ENCODE peak calls at places on chromosomes 16 and 17, in six cellular contexts. One of them, this sample, is unnamed. For H3K27me3, the result is how much of the 10 kb centered on the place peaks cover.

GRCh38 chr16:20517149-20517548 is 59.0 kb downstream of the ACSM2B start:
- DNase-seq in hepatocyte: no peak
- DNase-seq in cardiac muscle cell: no peak
- DNase-seq in left ventricle myocardium inferior: no peak
- DNase-seq in psoas muscle: no peak
- DNase-seq in testis: no peak
- DNase-seq in this sample: no peak

GRCh38 chr17:27980035-27980434 is 62.4 kb upstream of the NLK start:
- DNase-seq in left ventricle myocardium inferior: no peak
- DNase-seq in hepatocyte: no peak
- DNase-seq in testis: no peak
- DNase-seq in cardiac muscle cell: no peak
- DNase-seq in psoas muscle: no peak
- DNase-seq in this sample: no peak

GRCh38 chr17:32943647-32944191 is 15.8 kb downstream of the TMEM98 start:
- DNase-seq in hepatocyte: peak
- DNase-seq in cardiac muscle cell: peak
- DNase-seq in left ventricle myocardium inferior: no peak
- DNase-seq in testis: no peak
- DNase-seq in psoas muscle: no peak
- DNase-seq in this sample: no peak

GRCh38 chr16:53061256-53061655 is 6.5 kb downstream of the CHD9 start:
- DNase-seq in hepatocyte: no peak
- DNase-seq in testis: no peak
- DNase-seq in cardiac muscle cell: no peak
- DNase-seq in psoas muscle: no peak
- DNase-seq in left ventricle myocardium inferior: no peak
- DNase-seq in this sample: no peak

GRCh38 chr16:9159839-9160550 is 68.6 kb downstream of the HAPSTR1 start:
- DNase-seq in hepatocyte: peak
- DNase-seq in psoas muscle: no peak
- DNase-seq in left ventricle myocardium inferior: peak
- DNase-seq in testis: peak
- DNase-seq in cardiac muscle cell: peak
- DNase-seq in this sample: peak

GRCh38 chr17:376936-377863 is 24.6 kb upstream of the RPH3AL start:
- DNase-seq in testis: no peak
- DNase-seq in psoas muscle: peak
- DNase-seq in left ventricle myocardium inferior: peak
- DNase-seq in hepatocyte: no peak
- DNase-seq in cardiac muscle cell: no peak
- DNase-seq in this sample: no peak

GRCh38 chr16:28924762-28925385 is at the start of gene RABEP2:
- DNase-seq in hepatocyte: peak
- DNase-seq in testis: peak
- DNase-seq in left ventricle myocardium inferior: peak
- DNase-seq in psoas muscle: peak
- DNase-seq in cardiac muscle cell: peak
- DNase-seq in this sample: peak

GRCh38 chr16:24841291-24841690 is 4.5 kb upstream of the SLC5A11 start:
- DNase-seq in left ventricle myocardium inferior: no peak
- DNase-seq in psoas muscle: no peak
- DNase-seq in testis: no peak
- DNase-seq in hepatocyte: no peak
- DNase-seq in cardiac muscle cell: no peak
- DNase-seq in this sample: no peak

GRCh38 chr16:28534542-28535373 is 4.0 kb downstream of the NUPR1 start:
- DNase-seq in testis: peak
- DNase-seq in left ventricle myocardium inferior: peak
- DNase-seq in cardiac muscle cell: no peak
- DNase-seq in psoas muscle: peak
- DNase-seq in hepatocyte: no peak
- DNase-seq in this sample: peak

GRCh38 chr16:48959204-48959603 is 322.4 kb downstream of the CBLN1 start:
- DNase-seq in psoas muscle: no peak
- DNase-seq in left ventricle myocardium inferior: no peak
- DNase-seq in testis: no peak
- DNase-seq in hepatocyte: no peak
- DNase-seq in cardiac muscle cell: peak
- DNase-seq in this sample: no peak

GRCh38 chr16:11356573-11357331 is 11.5 kb downstream of the RMI2 start:
- DNase-seq in left ventricle myocardium inferior: peak
- DNase-seq in psoas muscle: peak
- DNase-seq in cardiac muscle cell: peak
- DNase-seq in hepatocyte: peak
- DNase-seq in testis: peak
- DNase-seq in this sample: peak

GRCh38 chr17:82866521-82867214 is 26.8 kb upstream of the ZNF750 start:
- DNase-seq in testis: peak
- DNase-seq in psoas muscle: peak
- DNase-seq in cardiac muscle cell: no peak
- DNase-seq in hepatocyte: peak
- DNase-seq in left ventricle myocardium inferior: no peak
- DNase-seq in this sample: no peak

GRCh38 chr16:66947302-66948033 is 12.2 kb downstream of the CES2 start:
- DNase-seq in cardiac muscle cell: peak
- DNase-seq in testis: peak
- DNase-seq in psoas muscle: peak
- DNase-seq in hepatocyte: peak
- DNase-seq in left ventricle myocardium inferior: peak
- DNase-seq in this sample: peak

GRCh38 chr17:76296889-76297288 is 11.2 kb downstream of the QRICH2 start:
- DNase-seq in psoas muscle: no peak
- DNase-seq in hepatocyte: no peak
- DNase-seq in cardiac muscle cell: no peak
- DNase-seq in left ventricle myocardium inferior: no peak
- DNase-seq in testis: no peak
- DNase-seq in this sample: no peak

GRCh38 chr17:1153795-1154546 is 25.8 kb downstream of the ABR start:
- DNase-seq in cardiac muscle cell: peak
- DNase-seq in testis: peak
- DNase-seq in hepatocyte: peak
- DNase-seq in left ventricle myocardium inferior: peak
- DNase-seq in psoas muscle: peak
- DNase-seq in this sample: peak

GRCh38 chr16:23302045-23302956 is at the start of gene SCNN1B:
- DNase-seq in cardiac muscle cell: peak
- DNase-seq in testis: no peak
- DNase-seq in psoas muscle: no peak
- DNase-seq in hepatocyte: no peak
- DNase-seq in left ventricle myocardium inferior: no peak
- DNase-seq in this sample: peak

GRCh38 chr17:59373879-59374495 is 42.5 kb downstream of the YPEL2 start:
- DNase-seq in testis: no peak
- DNase-seq in cardiac muscle cell: no peak
- DNase-seq in left ventricle myocardium inferior: no peak
- DNase-seq in psoas muscle: peak
- DNase-seq in hepatocyte: peak
- DNase-seq in this sample: no peak

GRCh38 chr17:42153919-42154491 is 784 bp downstream of the RAB5C start:
- DNase-seq in cardiac muscle cell: no peak
- DNase-seq in left ventricle myocardium inferior: no peak
- DNase-seq in psoas muscle: no peak
- DNase-seq in testis: no peak
- DNase-seq in hepatocyte: peak
- DNase-seq in this sample: peak

GRCh38 chr16:72723781-72724180 is 324.1 kb downstream of the ZFHX3 start:
- DNase-seq in cardiac muscle cell: no peak
- DNase-seq in psoas muscle: no peak
- DNase-seq in left ventricle myocardium inferior: no peak
- DNase-seq in testis: no peak
- DNase-seq in hepatocyte: no peak
- DNase-seq in this sample: no peak

GRCh38 chr16:75379339-75379738 is 54.0 kb downstream of the CFDP1 start:
- DNase-seq in left ventricle myocardium inferior: no peak
- DNase-seq in hepatocyte: no peak
- DNase-seq in testis: no peak
- DNase-seq in psoas muscle: no peak
- DNase-seq in cardiac muscle cell: no peak
- DNase-seq in this sample: no peak

GRCh38 chr17:72150632-72151460 is 30.0 kb downstream of the SOX9 start:
- DNase-seq in psoas muscle: no peak
- DNase-seq in left ventricle myocardium inferior: no peak
- DNase-seq in cardiac muscle cell: no peak
- DNase-seq in testis: no peak
- DNase-seq in hepatocyte: no peak
- DNase-seq in this sample: no peak

GRCh38 chr16:66606000-66606751 is 1.7 kb downstream of the CMTM3 start:
- DNase-seq in left ventricle myocardium inferior: no peak
- DNase-seq in cardiac muscle cell: no peak
- DNase-seq in hepatocyte: no peak
- DNase-seq in psoas muscle: no peak
- DNase-seq in testis: no peak
- DNase-seq in this sample: no peak

GRCh38 chr16:87570564-87570937 is 31.8 kb upstream of the JPH3 start:
- DNase-seq in hepatocyte: no peak
- DNase-seq in psoas muscle: no peak
- DNase-seq in left ventricle myocardium inferior: no peak
- DNase-seq in testis: no peak
- DNase-seq in cardiac muscle cell: no peak
- DNase-seq in this sample: no peak

GRCh38 chr16:87572959-87573358 is 29.3 kb upstream of the JPH3 start:
- DNase-seq in cardiac muscle cell: no peak
- DNase-seq in hepatocyte: no peak
- DNase-seq in psoas muscle: no peak
- DNase-seq in testis: no peak
- DNase-seq in left ventricle myocardium inferior: no peak
- DNase-seq in this sample: no peak

GRCh38 chr16:87569601-87570559 is 32.4 kb upstream of the JPH3 start:
- DNase-seq in left ventricle myocardium inferior: no peak
- DNase-seq in testis: no peak
- DNase-seq in psoas muscle: no peak
- DNase-seq in hepatocyte: no peak
- DNase-seq in cardiac muscle cell: no peak
- DNase-seq in this sample: no peak

GRCh38 chr16:87571868-87572244 is 30.5 kb upstream of the JPH3 start:
- DNase-seq in left ventricle myocardium inferior: no peak
- DNase-seq in testis: no peak
- DNase-seq in hepatocyte: no peak
- DNase-seq in psoas muscle: no peak
- DNase-seq in cardiac muscle cell: no peak
- DNase-seq in this sample: no peak

DNA sequence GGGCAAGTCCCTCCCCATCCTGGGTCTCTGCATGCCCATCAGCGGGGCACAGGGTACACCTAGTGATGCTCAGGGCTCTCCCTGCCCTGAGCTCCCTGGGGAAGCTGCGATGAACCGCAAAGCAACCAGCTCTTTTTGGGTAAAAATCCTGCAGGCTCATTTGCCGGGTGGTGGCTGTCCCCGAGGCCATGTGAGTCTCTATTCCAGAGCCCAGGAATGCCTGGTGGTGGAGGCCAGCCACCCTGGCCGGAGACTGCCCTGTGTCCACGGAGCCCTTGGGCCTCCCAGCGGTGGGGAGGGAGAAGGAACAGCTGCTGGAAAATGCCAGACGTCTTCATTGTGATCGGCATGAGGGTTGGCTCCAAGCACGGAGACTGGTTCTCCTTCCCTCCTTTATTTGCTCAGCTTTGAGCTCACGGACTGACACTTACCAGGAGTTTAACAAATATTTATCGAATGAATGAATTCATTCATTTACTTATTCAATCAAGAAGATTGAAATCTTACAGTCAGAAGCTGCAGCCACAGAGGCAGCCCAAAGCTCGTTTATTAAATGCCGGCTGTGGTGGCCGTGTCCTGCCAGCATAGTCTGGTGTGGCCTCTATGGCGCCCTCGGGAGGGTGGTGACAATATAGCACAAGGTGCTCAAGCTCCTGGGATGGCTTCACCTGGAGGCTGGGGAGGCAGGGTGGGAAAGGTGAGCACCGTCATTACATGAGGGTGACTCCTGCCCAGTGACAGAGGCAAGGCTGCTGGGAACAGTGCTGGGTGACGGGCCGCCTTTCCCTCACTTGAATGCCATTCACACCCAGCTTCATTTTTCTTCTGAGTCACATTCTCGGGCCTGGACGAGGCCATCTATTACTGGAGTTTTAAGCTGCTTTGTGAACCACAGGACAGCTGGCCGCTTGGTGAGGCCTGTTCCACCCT is 31.1 kb upstream of the JPH3 start:
- DNase-seq in hepatocyte: peak
- DNase-seq in left ventricle myocardium inferior: peak
- DNase-seq in testis: peak
- DNase-seq in cardiac muscle cell: peak
- DNase-seq in psoas muscle: peak
- DNase-seq in this sample: peak
- H3K27me3 ChIP-seq in hepatocyte: under half
- H3K27me3 ChIP-seq in left ventricle myocardium inferior: under half
- H3K27me3 ChIP-seq in testis: under half
- H3K27me3 ChIP-seq in cardiac muscle cell: under half
- H3K27me3 ChIP-seq in psoas muscle: under half
- H3K27me3 ChIP-seq in this sample: under half

GRCh38 chr16:470418-470817 is 45.0 kb downstream of the RAB11FIP3 start:
- DNase-seq in psoas muscle: no peak
- DNase-seq in left ventricle myocardium inferior: no peak
- DNase-seq in testis: no peak
- DNase-seq in cardiac muscle cell: no peak
- DNase-seq in hepatocyte: no peak
- DNase-seq in this sample: no peak
- H3K27ac ChIP-seq in psoas muscle: peak
- H3K27ac ChIP-seq in left ventricle myocardium inferior: no peak
- H3K27ac ChIP-seq in testis: no peak
- H3K27ac ChIP-seq in cardiac muscle cell: no peak
- H3K27ac ChIP-seq in hepatocyte: no peak
- H3K27ac ChIP-seq in this sample: no peak

GRCh38 chr17:4540224-4541040 is 14.8 kb downstream of the MYBBP1A start:
- DNase-seq in cardiac muscle cell: no peak
- DNase-seq in hepatocyte: no peak
- DNase-seq in testis: no peak
- DNase-seq in psoas muscle: peak
- DNase-seq in left ventricle myocardium inferior: no peak
- DNase-seq in this sample: no peak
- TF ChIP-seq CTCF in cardiac muscle cell: peak
- TF ChIP-seq CTCF in hepatocyte: peak
- TF ChIP-seq CTCF in testis: no peak
- TF ChIP-seq CTCF in psoas muscle: peak
- TF ChIP-seq CTCF in left ventricle myocardium inferior: peak
- TF ChIP-seq CTCF in this sample: no peak

DNA sequence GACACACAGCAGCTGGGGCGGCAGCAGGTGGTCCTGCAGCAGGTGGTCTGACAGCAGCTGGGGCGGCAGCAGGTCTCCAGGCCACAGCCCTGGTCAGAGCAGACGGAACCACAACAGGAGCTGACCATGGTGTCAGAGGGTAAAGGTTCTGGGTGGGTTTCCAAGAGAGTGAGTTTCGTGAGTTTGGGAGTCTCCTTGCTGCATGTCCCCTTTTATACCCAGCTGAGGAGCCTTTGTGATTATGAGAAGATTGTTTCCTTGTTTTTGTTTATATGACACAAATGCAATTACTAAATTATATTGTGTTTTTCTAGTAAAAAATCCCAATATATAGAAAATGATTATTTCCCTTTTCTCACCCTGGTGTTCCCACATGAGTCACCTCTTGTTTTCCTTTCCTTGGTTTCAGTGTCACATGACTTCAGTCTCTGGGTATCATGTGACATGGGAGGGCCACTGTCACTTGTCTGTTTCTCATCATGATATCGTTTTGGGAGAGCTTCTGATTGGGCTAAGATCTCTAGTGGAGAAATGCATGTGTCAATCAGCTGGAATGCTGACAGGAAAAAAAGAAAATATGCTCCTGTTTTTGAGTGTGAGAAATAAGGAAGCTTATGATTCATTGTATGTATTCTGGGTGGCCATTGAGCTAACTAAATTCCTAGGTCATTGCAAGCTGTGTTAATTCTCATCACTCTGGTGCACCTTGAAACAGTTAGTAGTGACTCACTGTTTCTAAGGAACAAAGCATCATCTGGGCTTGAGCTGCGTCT is at the start of gene KRTAP4-6:
- DNase-seq in left ventricle myocardium inferior: no peak
- DNase-seq in hepatocyte: no peak
- DNase-seq in testis: no peak
- DNase-seq in cardiac muscle cell: no peak
- DNase-seq in psoas muscle: no peak
- DNase-seq in this sample: no peak
- H3K27me3 ChIP-seq in left ventricle myocardium inferior: under half
- H3K27me3 ChIP-seq in hepatocyte: under half
- H3K27me3 ChIP-seq in testis: under half
- H3K27me3 ChIP-seq in cardiac muscle cell: under half
- H3K27me3 ChIP-seq in psoas muscle: under half
- H3K27me3 ChIP-seq in this sample: under half